ENCODE peak calls at places on chromosomes 2 and 18, in six cellular contexts. E is tibial nerve, H is astrocyte, O is cardiac muscle cell, I is GM23338, M is upper lobe of right lung. S is an unnamed sample.

GRCh38 chr2:117351396-117351795 is 463.1 kb upstream of the DDX18 start:
- DNase-seq in E (no peak), H (no peak), O (no peak), I (no peak), M (no peak), S (no peak)

GRCh38 chr18:74832999-74833398 is 235.3 kb downstream of the ZNF407 start:
- DNase-seq in E (no peak), H (no peak), O (no peak), I (no peak), M (no peak), S (no peak)

GRCh38 chr18:34506198-34506597 is 203.9 kb upstream of the DTNA start:
- DNase-seq in E (no peak), H (no peak), O (no peak), I (no peak), M (no peak), S (no peak)

GRCh38 chr2:121771976-121772742 is 16.7 kb downstream of the TSN start:
- DNase-seq in E (no peak), H (peak; percentile 59), O (no peak), I (no peak), M (no peak), S (no peak)

GRCh38 chr18:38747153-38747552 is 1181.6 kb upstream of the CELF4 start:
- DNase-seq in E (no peak), H (no peak), O (no peak), I (no peak), M (no peak), S (no peak)

GRCh38 chr18:28884304-28884703 is 707.4 kb upstream of the CDH2 start:
- DNase-seq in E (no peak), H (peak; percentile 20), O (no peak), I (no peak), M (no peak), S (no peak)

GRCh38 chr18:47987456-47987735 is 56.9 kb upstream of the SMAD2 start:
- DNase-seq in E (no peak), H (no peak), O (no peak), I (no peak), M (no peak), S (no peak)

GRCh38 chr2:234072454-234072853 is 22.0 kb downstream of the SPP2 start:
- DNase-seq in E (no peak), H (no peak), O (no peak), I (no peak), M (no peak), S (no peak)

GRCh38 chr2:225989809-225990208 is 590.3 kb downstream of the NYAP2 start:
- DNase-seq in E (no peak), H (no peak), O (no peak), I (no peak), M (no peak), S (no peak)

GRCh38 chr2:46065152-46065551 is 232.1 kb upstream of the EPAS1 start:
- DNase-seq in E (no peak), H (peak; percentile 91), O (no peak), I (no peak), M (no peak), S (no peak)

GRCh38 chr2:16656087-16656486 is 9.5 kb downstream of the CYRIA start:
- DNase-seq in E (no peak), H (no peak), O (no peak), I (no peak), M (no peak), S (no peak)

GRCh38 chr18:45169610-45170009 is 445.7 kb upstream of the SLC14A2 start:
- DNase-seq in E (peak; percentile 45), H (peak; percentile 92), O (no peak), I (no peak), M (no peak), S (peak; percentile 56)

GRCh38 chr18:23495723-23496440 is 7.4 kb upstream of the RMC1 start:
- DNase-seq in E (no peak), H (no peak), O (no peak), I (no peak), M (no peak), S (peak; percentile 33)

GRCh38 chr2:240926516-240927389 is 20.6 kb downstream of the CROCC2 start:
- DNase-seq in E (peak; percentile 11), H (no peak), O (peak; percentile 34), I (no peak), M (peak; percentile 63), S (peak; percentile 51)
- H3K4me3 ChIP-seq in E (no peak overlapping the region), H (no peak overlapping the region), O (no peak overlapping the region), I (no peak overlapping the region), M (peak overlapping the region; percentile 9), S (peak overlapping the region; percentile 20)

GRCh38 chr2:10680957-10681356 is 8.8 kb downstream of the NOL10 start:
- DNase-seq in E (no peak), H (no peak), O (no peak), I (no peak), M (no peak), S (no peak)

GRCh38 chr2:10675126-10675525 is 14.6 kb downstream of the NOL10 start:
- DNase-seq in E (no peak), H (no peak), O (no peak), I (no peak), M (no peak), S (no peak)

GRCh38 chr2:10678225-10678624 is 11.6 kb downstream of the NOL10 start:
- DNase-seq in E (no peak), H (no peak), O (no peak), I (peak; percentile 11), M (no peak), S (no peak)

GRCh38 chr2:10686176-10686575 is 3.6 kb downstream of the NOL10 start:
- DNase-seq in E (no peak), H (no peak), O (no peak), I (no peak), M (no peak), S (no peak)

GRCh38 chr2:10680214-10680613 is 9.6 kb downstream of the NOL10 start:
- DNase-seq in E (no peak), H (no peak), O (no peak), I (no peak), M (no peak), S (no peak)
- TF ChIP-seq CTCF in E (no peak), H (no peak), O (no peak), I (no peak), M (no peak), S (no peak)

GRCh38 chr2:8535398-8535755 is 146.5 kb upstream of the ID2 start:
- DNase-seq in E (no peak), H (no peak), O (no peak), I (no peak), M (no peak), S (no peak)
- H3K4me1 ChIP-seq in E (peaks cover 23% of the 10 kb centered on the region), H (peaks cover 15% of the 10 kb centered on the region), O (peaks cover 55% of the 10 kb centered on the region), I (no peaks in the 10 kb centered on the region), M (peaks cover 42% of the 10 kb centered on the region), S (peaks cover 39% of the 10 kb centered on the region)

DNA sequence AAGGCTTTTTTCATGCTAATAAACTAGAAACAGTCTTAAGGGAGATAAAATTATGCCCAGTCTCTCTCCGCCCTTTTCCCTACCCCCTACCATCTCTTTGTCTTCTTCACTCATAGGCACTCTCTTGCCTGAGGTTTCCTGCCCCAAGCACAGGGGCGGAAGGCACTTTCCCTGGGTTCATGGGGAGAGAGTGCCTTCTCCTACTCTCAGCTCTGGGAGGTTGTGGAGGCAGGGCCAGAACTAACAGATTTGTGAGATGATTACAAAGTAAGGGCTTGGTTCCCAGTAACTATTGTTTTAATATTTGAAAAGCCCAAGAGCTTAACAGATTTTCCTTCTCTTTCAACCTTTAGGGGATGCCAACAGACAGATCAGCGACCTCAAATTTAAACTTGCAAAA is 26.1 kb upstream of the RBM44 start:
- DNase-seq in E (no peak), H (no peak), O (no peak), I (no peak), M (no peak), S (no peak)
- H3K4me3 ChIP-seq in E (no peak overlapping the region), H (no peak overlapping the region), O (no peak overlapping the region), I (no peak overlapping the region), M (no peak overlapping the region), S (no peak overlapping the region)

GRCh38 chr2:240131941-240132650 is 4.0 kb downstream of the COPS9 start:
- DNase-seq in E (no peak), H (no peak), O (no peak), I (peak; percentile 56), M (peak; percentile 45), S (no peak)
- TF ChIP-seq CTCF in E (no peak), H (no peak), O (peak; percentile 10), I (peak; percentile 39), M (no peak), S (no peak)